ENCODE peak calls at places on chromosomes 16 and 17, in nine cellular contexts. X is NCI-H510A treated with DMSO at 0.1 percent for 48 hours, L is EH, Q is hippocampal formation, G is NCI-H1436, E is left kidney, D is globus pallidus, K is AG09319, U is left ventricle myocardium inferior. T is an unnamed sample.

GRCh38 chr16:51022852-51023251 is 128.2 kb downstream of the SALL1 start:
- DNase-seq in X (no peak), L (no peak), Q (no peak), G (no peak), E (no peak), D (no peak), K (no peak), U (no peak), T (no peak)

GRCh38 chr16:85900031-85900792 is 1.2 kb downstream of the IRF8 start:
- DNase-seq in X (no peak), L (no peak), Q (no peak), G (no peak), E (peak; percentile 45), D (no peak), K (no peak), U (no peak), T (no peak)

GRCh38 chr17:46003907-46004748 is 5.1 kb downstream of the STH start:
- DNase-seq in X (peak; percentile 8), L (peak; percentile 17), Q (peak; percentile 81), G (no peak), E (no peak), D (peak; percentile 88), K (peak; percentile 14), U (peak; percentile 50), T (peak; percentile 92)

GRCh38 chr17:28552201-28552999 is at the start of gene UNC119:
- DNase-seq in X (peak; percentile 65), L (peak; percentile 78), Q (peak; percentile 59), G (peak; percentile 80), E (peak; percentile 94), D (peak; percentile 54), K (peak; percentile 18), U (peak; percentile 85), T (peak; percentile 76)

GRCh38 chr17:40099627-40100418 is 566 bp downstream of the NR1D1 start:
- DNase-seq in X (no peak), L (no peak), Q (no peak), G (no peak), E (no peak), D (no peak), K (no peak), U (no peak), T (no peak)

GRCh38 chr17:163514-164103 is 17.8 kb downstream of the DOC2B start:
- DNase-seq in X (no peak), L (no peak), Q (no peak), G (no peak), E (no peak), D (no peak), K (no peak), U (no peak), T (no peak)

GRCh38 chr16:11296351-11296705 is 15.2 kb upstream of the PRM1 start:
- DNase-seq in X (no peak), L (no peak), Q (no peak), G (no peak), E (no peak), D (no peak), K (no peak), U (no peak), T (no peak)

GRCh38 chr17:50114849-50115357 is 15.1 kb downstream of the SAMD14 start:
- DNase-seq in X (peak; percentile 82), L (peak; percentile 70), Q (no peak), G (peak; percentile 47), E (peak; percentile 78), D (peak; percentile 45), K (no peak), U (no peak), T (peak; percentile 77)

GRCh38 chr17:39231587-39232551 is 6.1 kb upstream of the STAC2 start:
- DNase-seq in X (no peak), L (peak; percentile 61), Q (no peak), G (peak; percentile 87), E (peak; percentile 80), D (no peak), K (no peak), U (peak; percentile 40), T (no peak)

GRCh38 chr17:74957935-74958549 is 14.5 kb downstream of the HID1 start:
- DNase-seq in X (peak; percentile 57), L (peak; percentile 54), Q (peak; percentile 37), G (peak; percentile 38), E (peak; percentile 81), D (no peak), K (no peak), U (peak; percentile 72), T (peak; percentile 60)

GRCh38 chr17:82648165-82648668 is at the start of gene WDR45B:
- DNase-seq in X (peak; percentile 86), L (peak; percentile 97), Q (peak; percentile 94), G (peak; percentile 98), E (peak; percentile 99), D (peak; percentile 97), K (peak; percentile 99), U (peak; percentile 96), T (peak; percentile 98)

GRCh38 chr16:67923414-67924127 is 8.1 kb downstream of the CTRL start:
- DNase-seq in X (peak; percentile 37), L (no peak), Q (no peak), G (no peak), E (no peak), D (no peak), K (no peak), U (no peak), T (no peak)

GRCh38 chr17:66964930-66965800 is 658 bp downstream of the CACNG4 start:
- DNase-seq in X (peak; percentile 23), L (no peak), Q (no peak), G (peak; percentile 83), E (peak; percentile 76), D (no peak), K (no peak), U (no peak), T (no peak)

GRCh38 chr17:44804301-44805061 is 25.6 kb downstream of the GJC1 start:
- DNase-seq in X (no peak), L (peak; percentile 25), Q (no peak), G (no peak), E (no peak), D (no peak), K (no peak), U (peak; percentile 65), T (peak; percentile 26)

GRCh38 chr17:50833396-50834125 is 1.8 kb upstream of the WFIKKN2 start:
- DNase-seq in X (no peak), L (no peak), Q (no peak), G (no peak), E (peak; percentile 60), D (no peak), K (no peak), U (no peak), T (no peak)

GRCh38 chr17:75645889-75646625 is 12.8 kb downstream of the SMIM5 start:
- DNase-seq in X (no peak), L (peak; percentile 26), Q (peak; percentile 79), G (no peak), E (peak; percentile 90), D (peak; percentile 96), K (no peak), U (no peak), T (peak; percentile 93)

GRCh38 chr17:2138318-2138717 is 83.4 kb downstream of the HIC1 start:
- DNase-seq in X (no peak), L (peak; percentile 57), Q (no peak), G (no peak), E (peak; percentile 52), D (no peak), K (no peak), U (no peak), T (no peak)

GRCh38 chr17:17088511-17089205 is 46.4 kb downstream of the MPRIP start:
- DNase-seq in X (no peak), L (no peak), Q (no peak), G (no peak), E (no peak), D (no peak), K (no peak), U (no peak), T (no peak)

GRCh38 chr17:82970067-82970466 is 109.3 kb upstream of the METRNL start:
- DNase-seq in X (no peak), L (no peak), Q (no peak), G (no peak), E (no peak), D (no peak), K (no peak), U (no peak), T (no peak)

GRCh38 chr17:82435601-82436583 is 14.7 kb downstream of the CYBC1 start:
- DNase-seq in X (no peak), L (no peak), Q (no peak), G (no peak), E (peak; percentile 80), D (no peak), K (no peak), U (no peak), T (no peak)

GRCh38 chr17:43448720-43449469 is 34.9 kb upstream of the DHX8 start:
- DNase-seq in X (no peak), L (no peak), Q (no peak), G (no peak), E (no peak), D (no peak), K (no peak), U (no peak), T (no peak)

GRCh38 chr17:9115446-9116265 is 94.3 kb downstream of the NTN1 start:
- DNase-seq in X (no peak), L (peak; percentile 48), Q (no peak), G (no peak), E (peak; percentile 81), D (peak; percentile 11), K (peak; percentile 24), U (peak; percentile 66), T (peak; percentile 29)

GRCh38 chr17:41483991-41484826 is 3.3 kb upstream of the KRT35 start:
- DNase-seq in X (no peak), L (peak; percentile 55), Q (no peak), G (no peak), E (no peak), D (no peak), K (no peak), U (no peak), T (no peak)

GRCh38 chr17:82686366-82687324 is 11.9 kb downstream of the RAB40B start:
- DNase-seq in X (no peak), L (no peak), Q (no peak), G (no peak), E (no peak), D (no peak), K (no peak), U (no peak), T (no peak)

GRCh38 chr17:14086189-14086588 is 16.9 kb downstream of the COX10 start:
- DNase-seq in X (no peak), L (no peak), Q (no peak), G (no peak), E (no peak), D (no peak), K (no peak), U (no peak), T (no peak)

GRCh38 chr17:71959129-71959528 is 161.7 kb upstream of the SOX9 start:
- DNase-seq in X (no peak), L (peak; percentile 27), Q (no peak), G (no peak), E (no peak), D (no peak), K (no peak), U (no peak), T (no peak)

GRCh38 chr16:15819046-15819445 is 37.8 kb downstream of the MYH11 start:
- DNase-seq in X (no peak), L (no peak), Q (no peak), G (no peak), E (no peak), D (no peak), K (no peak), U (no peak), T (no peak)

GRCh38 chr16:70594569-70594968 is 51.8 kb upstream of the IL34 start:
- DNase-seq in X (no peak), L (no peak), Q (no peak), G (no peak), E (no peak), D (no peak), K (no peak), U (peak; percentile 38), T (no peak)

GRCh38 chr17:55842405-55843158 is 91.7 kb downstream of the PCTP start:
- DNase-seq in X (no peak), L (no peak), Q (no peak), G (no peak), E (no peak), D (no peak), K (no peak), U (no peak), T (no peak)

GRCh38 chr17:45160505-45161287 is 979 bp upstream of the HEXIM2 start:
- DNase-seq in X (no peak), L (peak; percentile 73), Q (peak; percentile 66), G (peak; percentile 79), E (peak; percentile 96), D (peak; percentile 62), K (no peak), U (peak; percentile 74), T (peak; percentile 62)

GRCh38 chr16:87231295-87231694 is 85.9 kb downstream of the C16orf95 start:
- DNase-seq in X (no peak), L (no peak), Q (no peak), G (no peak), E (no peak), D (no peak), K (no peak), U (no peak), T (no peak)

T was measured in Ammon's horn.